ENCODE peak calls at places on chromosomes 5 and 9, in five cellular contexts. X is stomach, U is ovary, W is A549, H is tibial nerve. A is an unnamed sample.

GRCh38 chr9:33628865-33629410 is 104.9 kb downstream of the ANKRD18B start:
- DNase-seq in X (no peak), U (no peak), W (no peak), H (no peak), A (no peak)

GRCh38 chr5:133890776-133891280 is 77.6 kb downstream of the C5orf15 start:
- DNase-seq in X (no peak), U (no peak), W (no peak), H (no peak), A (peak)

GRCh38 chr5:73157399-73158303 is 15.3 kb upstream of the TMEM174 start:
- DNase-seq in X (no peak), U (no peak), W (no peak), H (no peak), A (no peak)

GRCh38 chr9:128429505-128430086 is 8.9 kb downstream of the CERCAM start:
- DNase-seq in X (no peak), U (no peak), W (no peak), H (no peak), A (no peak)

GRCh38 chr9:128151343-128152132 is 2.3 kb downstream of the LCN2 start:
- DNase-seq in X (no peak), U (no peak), W (no peak), H (no peak), A (no peak)

GRCh38 chr9:123597926-123598556 is 242.0 kb downstream of the CRB2 start:
- DNase-seq in X (no peak), U (no peak), W (no peak), H (no peak), A (no peak)

GRCh38 chr9:20640331-20641187 is 18.3 kb upstream of the MLLT3 start:
- DNase-seq in X (peak), U (peak), W (no peak), H (no peak), A (peak)

GRCh38 chr5:40957048-40957447 is 47.8 kb downstream of the C7 start:
- DNase-seq in X (no peak), U (no peak), W (no peak), H (no peak), A (no peak)

GRCh38 chr5:107127906-107128305 is 542.8 kb downstream of the EFNA5 start:
- DNase-seq in X (no peak), U (no peak), W (no peak), H (no peak), A (no peak)

GRCh38 chr5:1480217-1480616 is 35.0 kb upstream of the SLC6A3 start:
- DNase-seq in X (peak), U (no peak), W (peak), H (no peak), A (no peak)

GRCh38 chr5:31362931-31363568 is 168.8 kb downstream of the DROSHA start:
- DNase-seq in X (no peak), U (no peak), W (no peak), H (no peak), A (no peak)

GRCh38 chr5:65264420-65264819 is 217.3 kb downstream of the ADAMTS6 start:
- DNase-seq in X (no peak), U (no peak), W (no peak), H (no peak), A (no peak)

GRCh38 chr5:65262590-65263189 is 219.0 kb downstream of the ADAMTS6 start:
- DNase-seq in X (no peak), U (peak), W (no peak), H (no peak), A (no peak)

GRCh38 chr5:65261499-65261898 is 220.2 kb downstream of the ADAMTS6 start:
- DNase-seq in X (no peak), U (no peak), W (no peak), H (no peak), A (no peak)

GRCh38 chr5:65263291-65263690 is 218.4 kb downstream of the ADAMTS6 start:
- DNase-seq in X (no peak), U (no peak), W (no peak), H (no peak), A (no peak)

DNA sequence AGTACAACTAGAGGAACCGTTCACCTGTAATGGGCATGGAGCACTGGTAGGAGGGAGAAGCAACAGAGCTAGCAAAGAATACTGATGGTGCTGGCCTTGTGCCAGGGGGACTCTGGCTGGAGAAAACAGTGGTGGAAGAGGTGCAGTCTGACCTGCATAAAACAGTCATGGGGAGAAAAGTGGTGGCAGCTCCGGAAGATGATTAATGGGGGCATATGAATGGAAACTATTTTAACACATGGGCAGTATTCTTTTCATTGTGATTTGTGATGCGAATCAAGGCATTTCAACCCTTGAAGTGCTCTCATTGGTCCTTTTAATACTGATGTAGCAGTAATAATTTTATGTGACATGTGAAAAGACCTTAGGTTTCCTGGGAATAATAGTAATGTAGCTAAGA is 219.6 kb downstream of the ADAMTS6 start:
- DNase-seq in X (no peak), U (peak), W (no peak), H (no peak), A (no peak)
- TF ChIP-seq EP300 in X (no peak), U (no peak), W (no peak), H (no peak), A (no peak)

DNA sequence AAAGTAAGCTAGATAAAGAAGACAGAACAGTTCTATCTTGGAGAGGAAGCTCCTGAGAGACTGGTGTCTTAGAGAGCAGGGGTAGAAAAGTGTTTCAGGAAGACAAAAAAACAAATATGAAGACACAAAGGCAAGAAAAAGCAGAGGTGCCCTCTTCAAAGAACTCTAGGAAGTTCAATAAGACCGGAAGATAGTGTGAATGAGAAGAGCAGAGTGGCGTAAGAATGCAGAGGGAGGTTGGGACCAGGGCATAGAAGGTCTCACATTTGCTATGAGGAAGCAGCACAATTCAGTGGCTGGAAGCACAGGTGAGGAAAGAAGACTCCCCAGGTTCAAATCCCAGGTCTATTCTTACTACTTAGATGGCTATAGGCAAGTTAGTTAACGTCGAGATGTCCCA is 22.6 kb downstream of the TMEM245 start:
- DNase-seq in X (no peak), U (no peak), W (no peak), H (no peak), A (no peak)
- TF ChIP-seq POLR2A in X (no peak), U (no peak), W (no peak), H (no peak), A (no peak)

GRCh38 chr9:110175275-110175968 is 32.5 kb downstream of the C9orf152 start:
- DNase-seq in X (no peak), U (no peak), W (no peak), H (no peak), A (no peak)
- H3K4me3 ChIP-seq in X (no peak), U (no peak), W (no peak), H (no peak), A (no peak)

DNA sequence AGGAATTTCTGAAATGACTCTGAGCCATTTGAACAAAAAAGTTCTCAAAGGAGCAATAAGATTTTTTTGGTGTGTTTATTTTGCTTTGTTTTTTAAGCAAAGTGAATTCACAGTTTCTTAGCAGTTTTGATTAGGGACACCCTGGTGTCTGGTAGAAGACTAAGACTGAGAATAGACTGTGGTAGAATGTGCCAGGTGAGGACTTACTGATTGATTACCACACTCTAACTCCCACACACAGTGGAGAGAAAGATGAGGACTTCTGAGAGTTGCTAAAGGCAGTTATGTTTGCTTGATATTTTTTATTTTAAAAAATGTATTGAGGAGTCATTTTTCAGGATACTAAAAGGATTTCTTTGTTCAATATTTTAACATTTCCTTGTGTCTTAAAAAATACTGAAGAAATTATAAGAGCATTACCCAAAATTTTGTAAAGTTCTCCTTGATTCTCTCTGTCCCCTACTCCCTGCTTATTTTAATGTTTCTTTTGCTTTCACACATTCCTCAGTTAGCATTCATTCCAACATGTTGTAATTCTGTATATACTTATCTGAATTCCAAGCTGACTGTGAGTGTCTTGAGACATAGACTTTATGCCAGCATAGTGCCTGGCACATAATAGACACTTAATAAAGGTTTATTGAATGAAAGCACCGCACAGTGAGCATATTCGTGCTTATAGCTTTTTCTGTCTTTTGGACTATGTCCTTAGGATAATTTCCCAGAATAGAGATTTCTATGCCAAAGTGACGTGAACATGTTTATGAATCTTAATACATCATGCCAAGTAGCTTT is 174.9 kb downstream of the CD180 start:
- DNase-seq in X (no peak), U (no peak), W (no peak), H (no peak), A (no peak)
- TF ChIP-seq EP300 in X (no peak), U (no peak), W (no peak), H (no peak), A (no peak)

DNA sequence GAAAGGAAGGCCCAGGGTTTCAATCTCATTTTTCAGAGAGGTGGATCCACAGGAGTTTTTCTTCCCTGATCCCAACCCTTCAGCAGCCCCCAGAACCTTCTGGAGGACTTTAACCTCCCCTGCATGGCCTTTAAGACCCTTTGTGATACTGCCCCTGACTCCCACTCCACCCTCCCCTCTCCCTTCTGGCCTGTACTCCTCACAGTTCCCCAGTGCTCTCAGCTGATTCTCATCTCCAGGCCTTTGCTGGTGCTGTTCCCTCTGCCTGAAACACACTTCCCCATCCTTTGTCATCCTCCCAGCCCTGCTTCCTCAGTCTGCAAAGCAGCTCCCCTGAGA is 18.5 kb downstream of the NEURL1B start:
- DNase-seq in X (no peak), U (no peak), W (no peak), H (no peak), A (no peak)
- TF ChIP-seq POLR2A in X (no peak), U (no peak), W (no peak), H (no peak), A (no peak)

GRCh38 chr5:150155258-150156032 is at the start of gene PDGFRB:
- DNase-seq in X (peak), U (peak), W (no peak), H (peak), A (peak)

GRCh38 chr5:150153957-150154617 is 1.6 kb downstream of the PDGFRB start:
- DNase-seq in X (no peak), U (no peak), W (peak), H (no peak), A (no peak)

GRCh38 chr5:150153483-150153882 is 2.2 kb downstream of the PDGFRB start:
- DNase-seq in X (no peak), U (no peak), W (no peak), H (no peak), A (no peak)

GRCh38 chr5:150156033-150156381 is 362 bp upstream of the PDGFRB start:
- DNase-seq in X (no peak), U (no peak), W (no peak), H (no peak), A (no peak)

DNA sequence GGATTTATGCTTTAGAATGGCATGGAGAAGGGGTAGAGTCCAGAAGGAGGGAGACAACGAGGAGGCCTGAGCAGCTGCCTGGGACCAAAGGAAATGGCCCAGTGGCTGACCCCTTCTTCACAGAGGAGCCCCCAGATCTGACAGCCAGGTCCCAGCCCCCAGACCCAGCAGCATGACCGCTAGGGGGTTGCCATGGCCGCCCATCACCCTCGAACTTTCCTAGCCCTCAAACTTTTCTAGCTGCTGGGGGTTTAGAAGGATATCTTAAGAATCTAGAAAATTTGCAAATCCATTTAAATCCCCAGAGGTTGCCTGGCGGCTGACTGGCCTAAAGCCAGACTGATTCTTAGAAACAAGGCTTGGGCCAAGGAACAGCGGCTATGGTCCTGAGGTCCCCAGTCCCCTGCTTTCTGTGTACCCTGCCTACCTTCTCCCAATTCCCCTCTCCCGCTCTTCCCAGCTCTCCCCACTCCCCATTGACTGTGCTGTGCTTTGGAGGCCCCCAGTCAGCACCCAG is 969 bp downstream of the PDGFRB start:
- DNase-seq in X (no peak), U (no peak), W (no peak), H (no peak), A (no peak)
- H3K4me3 ChIP-seq in X (peak), U (peak), W (no peak), H (peak), A (peak)

GRCh38 chr5:172766287-172767104 is 4.5 kb downstream of the DUSP1 start:
- DNase-seq in X (peak), U (peak), W (peak), H (peak), A (peak)
- TF ChIP-seq EP300 in X (peak), U (peak), W (no peak), H (peak), A (peak)

DNA sequence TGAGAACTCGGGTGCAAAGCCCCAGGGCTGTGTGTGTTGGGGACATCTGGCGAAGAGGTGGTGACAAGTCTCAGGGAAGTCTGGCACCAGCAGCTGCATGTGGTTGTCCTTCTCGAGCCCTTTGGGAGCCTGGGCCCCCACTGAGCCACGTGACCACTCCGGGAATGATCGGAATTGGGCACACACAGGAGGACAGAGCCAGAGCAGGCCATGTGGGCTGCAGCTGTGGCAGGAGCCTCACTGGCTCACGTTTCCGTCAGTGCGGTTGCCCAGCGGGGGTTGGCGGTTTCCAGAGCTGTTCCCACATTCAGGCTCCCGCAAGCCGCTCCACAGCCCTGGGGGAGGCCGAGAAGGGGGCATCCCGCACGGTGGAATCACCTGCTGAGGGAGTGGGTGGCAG is 6.8 kb upstream of the CEL start:
- DNase-seq in X (no peak), U (no peak), W (no peak), H (no peak), A (no peak)
- TF ChIP-seq POLR2A in X (no peak), U (no peak), W (no peak), H (no peak), A (no peak)

GRCh38 chr5:175444060-175444904 is at the start of gene DRD1:
- DNase-seq in X (peak), U (no peak), W (peak), H (no peak), A (no peak)
- H3K4me3 ChIP-seq in X (peak), U (no peak), W (peak), H (peak), A (no peak)